ENCODE peak calls at places on chromosomes 5 and 9, in four cellular contexts. One of them, this sample, is unnamed.

GRCh38 chr5:79181419-79182022 is 54.4 kb upstream of the JMY start:
- DNase-seq in AG04450: no peak
- DNase-seq in hepatic stellate cell: no peak
- DNase-seq in omental fat pad: no peak
- DNase-seq in this sample: no peak

GRCh38 chr9:134405527-134405926 is 79.3 kb downstream of the RXRA start:
- DNase-seq in omental fat pad: no peak
- DNase-seq in AG04450: no peak
- DNase-seq in hepatic stellate cell: no peak
- DNase-seq in this sample: no peak

GRCh38 chr5:170246471-170246870 is 13.7 kb downstream of the C5orf58 start:
- DNase-seq in AG04450: no peak
- DNase-seq in omental fat pad: no peak
- DNase-seq in hepatic stellate cell: no peak
- DNase-seq in this sample: no peak

GRCh38 chr9:74083681-74084433 is 413.3 kb upstream of the RORB start:
- DNase-seq in hepatic stellate cell: no peak
- DNase-seq in AG04450: no peak
- DNase-seq in omental fat pad: no peak
- DNase-seq in this sample: no peak

GRCh38 chr5:16815432-16815831 is 120.7 kb downstream of the MYO10 start:
- DNase-seq in omental fat pad: no peak
- DNase-seq in AG04450: no peak
- DNase-seq in hepatic stellate cell: no peak
- DNase-seq in this sample: no peak

GRCh38 chr5:90289837-90290236 is 119.7 kb downstream of the CETN3 start:
- DNase-seq in AG04450: no peak
- DNase-seq in omental fat pad: no peak
- DNase-seq in hepatic stellate cell: no peak
- DNase-seq in this sample: no peak

GRCh38 chr9:17878810-17879370 is 300.0 kb downstream of the SH3GL2 start:
- DNase-seq in hepatic stellate cell: no peak
- DNase-seq in AG04450: no peak
- DNase-seq in omental fat pad: no peak
- DNase-seq in this sample: no peak

GRCh38 chr9:108784998-108785397 is 70.8 kb downstream of the ACTL7B start:
- DNase-seq in omental fat pad: no peak
- DNase-seq in AG04450: no peak
- DNase-seq in hepatic stellate cell: no peak
- DNase-seq in this sample: peak

GRCh38 chr9:127346584-127346983 is 50.4 kb upstream of the SLC2A8 start:
- DNase-seq in AG04450: no peak
- DNase-seq in hepatic stellate cell: no peak
- DNase-seq in omental fat pad: no peak
- DNase-seq in this sample: no peak

GRCh38 chr9:132791699-132792240 is 86.3 kb downstream of the AK8 start:
- DNase-seq in omental fat pad: no peak
- DNase-seq in hepatic stellate cell: no peak
- DNase-seq in AG04450: no peak
- DNase-seq in this sample: no peak

GRCh38 chr5:81171769-81172168 is 61.4 kb upstream of the CKMT2 start:
- DNase-seq in omental fat pad: no peak
- DNase-seq in AG04450: no peak
- DNase-seq in hepatic stellate cell: no peak
- DNase-seq in this sample: no peak

GRCh38 chr9:116549061-116549664 is 137.9 kb upstream of the TRIM32 start:
- DNase-seq in omental fat pad: peak
- DNase-seq in AG04450: peak
- DNase-seq in hepatic stellate cell: peak
- DNase-seq in this sample: peak

GRCh38 chr9:77291714-77292113 is 114.4 kb downstream of the VPS13A start:
- DNase-seq in omental fat pad: no peak
- DNase-seq in hepatic stellate cell: peak
- DNase-seq in AG04450: no peak
- DNase-seq in this sample: no peak

GRCh38 chr5:178524093-178524882 is 65.9 kb downstream of the COL23A1 start:
- DNase-seq in omental fat pad: no peak
- DNase-seq in AG04450: no peak
- DNase-seq in hepatic stellate cell: no peak
- DNase-seq in this sample: no peak